ENCODE peak calls at places on chromosomes 1 and 21, in five cellular contexts. I is T-cell, Q is NCI-H774, M is cerebellar cortex, O is AG04450. K is an unnamed sample.

GRCh38 chr1:198125995-198126758 is 30.6 kb upstream of the NEK7 start:
- DNase-seq in I (no peak), Q (no peak), M (no peak), O (no peak), K (no peak)

GRCh38 chr1:164560076-164560475 is 1.1 kb downstream of the PBX1 start:
- DNase-seq in I (no peak), Q (no peak), M (no peak), O (no peak), K (no peak)

GRCh38 chr1:105793541-105794146 is 1262.8 kb upstream of the PRMT6 start:
- DNase-seq in I (no peak), Q (peak), M (peak), O (no peak), K (peak)

GRCh38 chr21:35395728-35396127 is 346.6 kb upstream of the RUNX1 start:
- DNase-seq in I (no peak), Q (no peak), M (no peak), O (no peak), K (no peak)

GRCh38 chr1:12179111-12179519 is 12.3 kb downstream of the TNFRSF1B start:
- DNase-seq in I (peak), Q (no peak), M (no peak), O (peak), K (no peak)

GRCh38 chr1:38790422-38791212 is 69.0 kb downstream of the RRAGC start:
- DNase-seq in I (no peak), Q (no peak), M (no peak), O (no peak), K (no peak)

GRCh38 chr1:37574834-37575479 is 18.2 kb downstream of the DNALI1 start:
- DNase-seq in I (no peak), Q (no peak), M (no peak), O (peak), K (no peak)

GRCh38 chr1:36006941-36007500 is 76.1 kb downstream of the AGO3 start:
- DNase-seq in I (no peak), Q (no peak), M (no peak), O (no peak), K (no peak)

GRCh38 chr1:28508435-28508754 is 2.6 kb downstream of the RCC1 start:
- DNase-seq in I (no peak), Q (no peak), M (no peak), O (no peak), K (no peak)

GRCh38 chr1:165116732-165117131 is 239.8 kb downstream of the LMX1A start:
- DNase-seq in I (no peak), Q (no peak), M (no peak), O (no peak), K (no peak)

GRCh38 chr1:92980732-92981647 is 19.7 kb upstream of the DIPK1A start:
- DNase-seq in I (peak), Q (no peak), M (no peak), O (no peak), K (no peak)

GRCh38 chr1:167650266-167651160 is 20.5 kb downstream of the RCSD1 start:
- DNase-seq in I (no peak), Q (no peak), M (no peak), O (no peak), K (no peak)

K was measured in LNCaP clone FGC.